ENCODE peak calls at places on chromosomes 11 and 22, in five cellular contexts. J, Y, G, P and C are unnamed samples. For H3K4me1, the result is how much of the 10 kb centered on the place peaks cover.

GRCh38 chr22:28016781-28017557 is 97.9 kb upstream of the PITPNB start:
- DNase-seq in P (peak), G (no peak), J (no peak), Y (no peak), C (no peak)

GRCh38 chr11:6667733-6668374 is 12.2 kb upstream of the DCHS1 start:
- DNase-seq in Y (peak), G (peak), J (no peak), P (no peak), C (peak)

GRCh38 chr11:108934696-108935095 is 269.8 kb downstream of the DDX10 start:
- DNase-seq in Y (no peak), G (no peak), J (no peak), P (no peak), C (no peak)

GRCh38 chr11:125091247-125091876 is 20.1 kb downstream of the TMEM218 start:
- DNase-seq in G (peak), P (no peak), J (peak), Y (peak), C (peak)

GRCh38 chr11:9642894-9643293 is 21.0 kb upstream of the SWAP70 start:
- DNase-seq in P (no peak), G (no peak), J (no peak), Y (no peak), C (no peak)

GRCh38 chr11:46200537-46201281 is 76.8 kb upstream of the CREB3L1 start:
- DNase-seq in G (no peak), P (no peak), J (no peak), Y (no peak), C (no peak)

GRCh38 chr11:9313648-9314290 is 624 bp downstream of the TMEM41B start:
- DNase-seq in P (no peak), G (peak), J (no peak), Y (no peak), C (peak)

GRCh38 chr11:122342089-122342749 is 226.2 kb upstream of the BLID start:
- DNase-seq in P (no peak), J (no peak), Y (peak), G (no peak), C (no peak)

GRCh38 chr22:25602924-25603323 is 38.4 kb downstream of the GRK3 start:
- DNase-seq in G (no peak), P (no peak), Y (no peak), J (no peak), C (no peak)

GRCh38 chr22:32918741-32919140 is 117.2 kb downstream of the TIMP3 start:
- DNase-seq in Y (no peak), J (no peak), P (no peak), G (no peak), C (no peak)

GRCh38 chr11:96149743-96150555 is 193.0 kb downstream of the MAML2 start:
- DNase-seq in J (no peak), G (no peak), Y (peak), P (no peak), C (no peak)

GRCh38 chr11:3195251-3196160 is 23.1 kb downstream of the MRGPRG start:
- DNase-seq in Y (no peak), G (peak), J (no peak), P (peak), C (peak)

GRCh38 chr11:124863137-124863825 is 2.0 kb upstream of the ROBO3 start:
- DNase-seq in Y (no peak), G (peak), J (peak), P (no peak), C (peak)

GRCh38 chr11:5550440-5551095 is 2.2 kb upstream of the OR52H1 start:
- DNase-seq in J (no peak), G (no peak), P (no peak), Y (peak), C (no peak)

GRCh38 chr11:13831707-13832106 is 130.8 kb upstream of the SPON1 start:
- DNase-seq in J (no peak), P (no peak), Y (no peak), G (no peak), C (no peak)

GRCh38 chr11:8833568-8834275 is 77.3 kb upstream of the AKIP1 start:
- DNase-seq in Y (no peak), G (peak), J (no peak), P (no peak), C (peak)

GRCh38 chr11:119493712-119494111 is 70.7 kb upstream of the THY1 start:
- DNase-seq in P (no peak), Y (no peak), J (no peak), G (peak), C (peak)

GRCh38 chr11:44179173-44179572 is 83.7 kb downstream of the EXT2 start:
- DNase-seq in G (no peak), J (peak), P (no peak), Y (no peak), C (peak)

GRCh38 chr22:44734801-44735517 is 17.4 kb upstream of the ARHGAP8 start:
- DNase-seq in G (no peak), P (no peak), Y (no peak), J (no peak), C (no peak)

GRCh38 chr11:12540075-12540685 is 134.0 kb upstream of the TEAD1 start:
- DNase-seq in J (no peak), Y (peak), P (no peak), G (peak), C (no peak)

GRCh38 chr11:79019981-79020380 is 420.8 kb downstream of the TENM4 start:
- DNase-seq in G (no peak), J (no peak), P (no peak), Y (no peak), C (no peak)

GRCh38 chr11:35214181-35214770 is 75.3 kb downstream of the CD44 start:
- DNase-seq in P (no peak), Y (no peak), J (no peak), G (no peak), C (no peak)

GRCh38 chr11:131683666-131684065 is 313.3 kb downstream of the NTM start:
- DNase-seq in P (no peak), G (no peak), J (no peak), Y (no peak), C (no peak)

GRCh38 chr11:36376315-36376887 is 80.3 kb downstream of the PRR5L start:
- DNase-seq in P (no peak), Y (peak), G (peak), J (peak), C (peak)

GRCh38 chr11:129930743-129931142 is 35.4 kb upstream of the NFRKB start:
- DNase-seq in Y (no peak), P (no peak), G (no peak), J (no peak), C (no peak)

GRCh38 chr11:47477323-47477722 is 28.4 kb upstream of the RAPSN start:
- DNase-seq in G (no peak), J (no peak), P (no peak), Y (no peak), C (no peak)

GRCh38 chr22:19405652-19406051 is 25.9 kb downstream of the HIRA start:
- DNase-seq in P (no peak), Y (no peak), G (no peak), J (no peak), C (no peak)

GRCh38 chr22:29083576-29084566 is 11.0 kb downstream of the KREMEN1 start:
- DNase-seq in P (no peak), G (no peak), Y (no peak), J (no peak), C (no peak)

GRCh38 chr11:92717240-92717639 is 252.2 kb upstream of the MTNR1B start:
- DNase-seq in Y (no peak), P (no peak), J (no peak), G (no peak), C (no peak)

GRCh38 chr11:15965562-15966250 is 390.6 kb downstream of the SOX6 start:
- DNase-seq in P (no peak), J (no peak), G (no peak), Y (no peak), C (no peak)

GRCh38 chr22:21829523-21829922 is 37.9 kb downstream of the MAPK1 start:
- DNase-seq in J (no peak), P (no peak), Y (no peak), G (no peak), C (no peak)
- H3K4me1 ChIP-seq in J (under half), P (under half), Y (under half), G (under half), C (under half)

GRCh38 chr11:114141863-114142590 is 82.5 kb downstream of the ZBTB16 start:
- DNase-seq in J (no peak), G (no peak), P (no peak), Y (no peak), C (no peak)

GRCh38 chr11:114142646-114143045 is 83.1 kb downstream of the ZBTB16 start:
- DNase-seq in P (no peak), G (no peak), J (no peak), Y (no peak), C (no peak)

GRCh38 chr11:114138411-114138810 is 78.9 kb downstream of the ZBTB16 start:
- DNase-seq in J (no peak), G (no peak), P (no peak), Y (no peak), C (no peak)

GRCh38 chr11:114137838-114138237 is 78.3 kb downstream of the ZBTB16 start:
- DNase-seq in J (no peak), Y (no peak), G (no peak), P (peak), C (no peak)

DNA sequence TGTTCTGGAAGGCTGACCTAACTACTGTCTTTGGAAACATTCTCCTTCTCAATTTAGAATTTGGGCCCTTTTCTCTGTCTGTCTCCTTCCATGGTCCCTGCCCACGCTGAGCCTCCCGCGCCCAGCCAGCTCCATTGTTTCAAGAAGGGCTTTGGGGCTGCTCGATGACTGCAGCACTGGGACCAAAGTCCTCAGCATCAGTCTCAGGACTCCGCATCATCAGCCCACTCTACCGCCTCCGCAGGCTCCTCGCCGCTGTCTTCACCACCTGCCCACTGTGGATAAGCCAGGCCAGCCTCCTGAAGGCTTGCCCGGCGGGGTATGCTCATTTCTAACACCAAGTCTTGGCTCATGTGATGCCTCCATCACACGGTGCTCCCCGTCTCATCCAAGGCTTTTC is 81.3 kb downstream of the ZBTB16 start:
- DNase-seq in G (no peak), Y (no peak), J (no peak), P (peak), C (no peak)
- H3K4me1 ChIP-seq in G (under half), Y (under half), J (under half), P (half or more), C (under half)

GRCh38 chr11:57776577-57776976 is 15.0 kb downstream of the CTNND1 start:
- DNase-seq in G (no peak), J (no peak), Y (no peak), P (no peak), C (no peak)
- H3K4me1 ChIP-seq in G (half or more), J (under half), Y (half or more), P (half or more), C (half or more)

DNA sequence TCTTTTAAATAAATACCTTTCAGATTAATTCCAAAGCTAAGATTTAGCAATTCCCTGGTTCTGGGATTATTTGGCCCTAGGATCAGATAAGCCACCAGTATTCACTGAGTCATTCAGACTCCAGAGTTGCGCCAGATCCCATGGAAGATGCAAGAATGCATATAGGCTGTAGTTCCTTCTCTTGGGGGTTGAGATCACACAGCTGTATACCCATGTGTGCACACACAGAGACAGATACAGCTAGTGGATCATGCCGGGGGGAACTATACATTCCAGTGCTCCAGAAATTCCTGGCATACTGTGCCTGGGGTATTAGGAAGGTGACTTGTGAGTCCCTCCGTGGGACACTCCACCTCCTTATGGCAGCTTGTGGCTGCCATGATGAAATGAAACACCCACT is 75.4 kb downstream of the ZBTB16 start:
- DNase-seq in P (no peak), J (no peak), Y (no peak), G (no peak), C (peak)
- H3K4me1 ChIP-seq in P (half or more), J (under half), Y (under half), G (under half), C (under half)